ENCODE peak calls at places on chromosomes 12 and 14, in seven cellular contexts. Z is OCI-M1; I is activated naive CD4-positive, alpha-beta T cell; W is activated gamma-delta T cell treated with Interleukin-2 at 50 U/mL for 16 hours; B is substantia nigra; M is cardiac muscle cell; H is NCI-H460. J is an unnamed sample.

GRCh38 chr12:47247418-47247817 is 167.7 kb upstream of the AMIGO2 start:
- DNase-seq in Z (no peak), I (no peak), W (no peak), B (peak), M (no peak), H (no peak), J (no peak)

GRCh38 chr14:59483360-59483759 is 848 bp downstream of the L3HYPDH start:
- DNase-seq in Z (no peak), I (no peak), W (no peak), B (no peak), M (no peak), H (peak), J (peak)

GRCh38 chr14:34721129-34721528 is 6.7 kb upstream of the CFL2 start:
- DNase-seq in Z (no peak), I (no peak), W (no peak), B (no peak), M (no peak), H (no peak), J (no peak)

GRCh38 chr12:88639361-88639760 is 59.1 kb upstream of the KITLG start:
- DNase-seq in Z (peak), I (no peak), W (no peak), B (no peak), M (peak), H (no peak), J (no peak)

GRCh38 chr12:119803391-119803791 is 73.7 kb downstream of the CIT start:
- DNase-seq in Z (no peak), I (no peak), W (no peak), B (peak), M (peak), H (no peak), J (peak)

GRCh38 chr12:67804168-67804567 is 155.6 kb downstream of the DYRK2 start:
- DNase-seq in Z (no peak), I (no peak), W (peak), B (no peak), M (no peak), H (no peak), J (no peak)

GRCh38 chr12:14572401-14572800 is 4.7 kb upstream of the PLBD1 start:
- DNase-seq in Z (peak), I (no peak), W (no peak), B (no peak), M (no peak), H (no peak), J (no peak)

GRCh38 chr14:96617635-96618034 is 115.5 kb downstream of the PAPOLA start:
- DNase-seq in Z (no peak), I (no peak), W (no peak), B (no peak), M (no peak), H (no peak), J (no peak)

GRCh38 chr14:54902521-54903420 is at the start of gene GCH1:
- DNase-seq in Z (peak), I (peak), W (peak), B (no peak), M (peak), H (peak), J (peak)

GRCh38 chr12:132255642-132256041 is 73.7 kb downstream of the GALNT9 start:
- DNase-seq in Z (no peak), I (no peak), W (no peak), B (no peak), M (no peak), H (no peak), J (no peak)

GRCh38 chr12:54879579-54879978 is 25.3 kb downstream of the MUCL1 start:
- DNase-seq in Z (no peak), I (no peak), W (no peak), B (no peak), M (no peak), H (no peak), J (no peak)

GRCh38 chr12:91177380-91177779 is 5.2 kb downstream of the DCN start:
- DNase-seq in Z (no peak), I (no peak), W (no peak), B (no peak), M (no peak), H (no peak), J (peak)

GRCh38 chr14:22432348-22432976 is 156.6 kb downstream of the DAD1 start:
- DNase-seq in Z (peak), I (no peak), W (no peak), B (peak), M (peak), H (peak), J (peak)

GRCh38 chr14:53004976-53005375 is 54.1 kb upstream of the FERMT2 start:
- DNase-seq in Z (no peak), I (no peak), W (no peak), B (no peak), M (no peak), H (no peak), J (peak)

J was measured in GM23248.